ENCODE peak calls at places on chromosome 9, in five cellular contexts. Z is omental fat pad, T is tibial nerve, G is retinal pigment epithelial cell, X is prostate gland. J is an unnamed sample.

GRCh38 chr9:97749928-97750327 is 52.8 kb upstream of the XPA start:
- DNase-seq in T (no peak), X (no peak), G (no peak), Z (no peak), J (no peak)

GRCh38 chr9:129384138-129384886 is 206.3 kb upstream of the IER5L start:
- DNase-seq in T (no peak), Z (no peak), G (no peak), X (no peak), J (no peak)

GRCh38 chr9:20188616-20189212 is 399.9 kb upstream of the SLC24A2 start:
- DNase-seq in G (no peak), T (no peak), X (no peak), Z (no peak), J (no peak)

GRCh38 chr9:104858271-104858670 is 69.7 kb downstream of the ABCA1 start:
- DNase-seq in Z (no peak), G (no peak), X (no peak), T (no peak), J (no peak)

GRCh38 chr9:137969008-137969407 is 91.4 kb downstream of the CACNA1B start:
- DNase-seq in X (no peak), G (no peak), Z (no peak), T (no peak), J (peak)

GRCh38 chr9:137606005-137606601 is 617 bp downstream of the ARRDC1 start:
- DNase-seq in T (no peak), Z (no peak), G (no peak), X (no peak), J (peak)

GRCh38 chr9:104748359-104749031 is 1.0 kb downstream of the NIPSNAP3A start:
- DNase-seq in Z (no peak), G (no peak), X (no peak), T (no peak), J (no peak)

GRCh38 chr9:137721479-137721878 is 102.7 kb downstream of the EHMT1 start:
- DNase-seq in G (no peak), T (no peak), X (no peak), Z (no peak), J (no peak)

GRCh38 chr9:70594546-70594945 is 180.1 kb upstream of the KLF9 start:
- DNase-seq in T (no peak), X (no peak), Z (no peak), G (no peak), J (no peak)

GRCh38 chr9:83167126-83167525 is 104.2 kb upstream of the RASEF start:
- DNase-seq in G (no peak), X (no peak), Z (no peak), T (no peak), J (no peak)

GRCh38 chr9:2262809-2263510 is 247.8 kb downstream of the SMARCA2 start:
- DNase-seq in T (no peak), G (no peak), Z (no peak), X (no peak), J (no peak)

GRCh38 chr9:126536131-126536530 is 77.6 kb upstream of the LMX1B start:
- DNase-seq in T (no peak), X (no peak), Z (no peak), G (no peak), J (no peak)

GRCh38 chr9:128494108-128494742 is 10.3 kb upstream of the GLE1 start:
- DNase-seq in T (peak), Z (peak), G (no peak), X (peak), J (peak)

GRCh38 chr9:599933-600461 is 241.5 kb upstream of the DMRT1 start:
- DNase-seq in Z (no peak), X (no peak), T (no peak), G (no peak), J (no peak)

GRCh38 chr9:36855443-36856315 is 178.4 kb downstream of the PAX5 start:
- DNase-seq in X (no peak), G (no peak), T (no peak), Z (no peak), J (no peak)

GRCh38 chr9:114283551-114284111 is 39.3 kb upstream of the ORM1 start:
- DNase-seq in Z (peak), X (no peak), T (no peak), G (no peak), J (peak)

GRCh38 chr9:107067715-107068416 is 204.9 kb downstream of the ZNF462 start:
- DNase-seq in Z (no peak), X (peak), G (no peak), T (no peak), J (no peak)

GRCh38 chr9:137759117-137759516 is 118.5 kb upstream of the CACNA1B start:
- DNase-seq in T (no peak), X (no peak), Z (no peak), G (no peak), J (no peak)

GRCh38 chr9:97993000-97993399 is 9.9 kb downstream of the ANP32B start:
- DNase-seq in T (no peak), X (no peak), Z (no peak), G (no peak), J (no peak)

GRCh38 chr9:98971168-98971914 is 27.6 kb downstream of the COL15A1 start:
- DNase-seq in T (no peak), X (no peak), G (peak), Z (no peak), J (no peak)

GRCh38 chr9:120386390-120387131 is 193.4 kb downstream of the CDK5RAP2 start:
- DNase-seq in T (no peak), X (peak), Z (no peak), G (no peak), J (no peak)
- TF ChIP-seq CTCF in T (no peak), X (no peak), Z (no peak), G (no peak), J (no peak)

GRCh38 chr9:134306583-134307222 is 19.6 kb upstream of the RXRA start:
- DNase-seq in G (no peak), T (no peak), Z (no peak), X (no peak), J (peak)
- TF ChIP-seq CTCF in G (no peak), T (no peak), Z (no peak), X (no peak), J (no peak)

GRCh38 chr9:9003184-9003583 is 1203.6 kb upstream of the DMAC1 start:
- DNase-seq in T (no peak), G (no peak), X (no peak), Z (no peak), J (no peak)

DNA sequence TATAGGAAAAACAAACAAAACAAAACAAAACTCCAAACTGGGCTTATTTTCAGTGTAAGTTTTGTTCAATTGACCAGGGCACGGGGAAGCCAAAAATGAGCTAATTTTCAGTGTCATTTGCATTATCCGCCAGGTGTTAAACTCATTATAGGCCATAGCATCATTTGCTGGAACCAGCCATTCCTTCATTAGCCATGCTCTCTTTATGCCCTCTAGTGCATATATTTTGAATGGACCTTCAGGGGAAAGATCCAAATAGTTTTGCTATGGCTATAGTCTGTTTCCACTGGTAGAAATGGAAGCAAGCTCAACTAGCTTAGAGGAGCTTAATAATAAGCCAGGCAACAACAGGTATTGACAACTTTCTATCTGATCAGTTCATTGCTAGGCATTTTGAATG is 1205.3 kb upstream of the DMAC1 start:
- DNase-seq in T (no peak), Z (no peak), G (no peak), X (no peak), J (no peak)
- TF ChIP-seq CTCF in T (no peak), Z (no peak), G (peak), X (no peak), J (no peak)

DNA sequence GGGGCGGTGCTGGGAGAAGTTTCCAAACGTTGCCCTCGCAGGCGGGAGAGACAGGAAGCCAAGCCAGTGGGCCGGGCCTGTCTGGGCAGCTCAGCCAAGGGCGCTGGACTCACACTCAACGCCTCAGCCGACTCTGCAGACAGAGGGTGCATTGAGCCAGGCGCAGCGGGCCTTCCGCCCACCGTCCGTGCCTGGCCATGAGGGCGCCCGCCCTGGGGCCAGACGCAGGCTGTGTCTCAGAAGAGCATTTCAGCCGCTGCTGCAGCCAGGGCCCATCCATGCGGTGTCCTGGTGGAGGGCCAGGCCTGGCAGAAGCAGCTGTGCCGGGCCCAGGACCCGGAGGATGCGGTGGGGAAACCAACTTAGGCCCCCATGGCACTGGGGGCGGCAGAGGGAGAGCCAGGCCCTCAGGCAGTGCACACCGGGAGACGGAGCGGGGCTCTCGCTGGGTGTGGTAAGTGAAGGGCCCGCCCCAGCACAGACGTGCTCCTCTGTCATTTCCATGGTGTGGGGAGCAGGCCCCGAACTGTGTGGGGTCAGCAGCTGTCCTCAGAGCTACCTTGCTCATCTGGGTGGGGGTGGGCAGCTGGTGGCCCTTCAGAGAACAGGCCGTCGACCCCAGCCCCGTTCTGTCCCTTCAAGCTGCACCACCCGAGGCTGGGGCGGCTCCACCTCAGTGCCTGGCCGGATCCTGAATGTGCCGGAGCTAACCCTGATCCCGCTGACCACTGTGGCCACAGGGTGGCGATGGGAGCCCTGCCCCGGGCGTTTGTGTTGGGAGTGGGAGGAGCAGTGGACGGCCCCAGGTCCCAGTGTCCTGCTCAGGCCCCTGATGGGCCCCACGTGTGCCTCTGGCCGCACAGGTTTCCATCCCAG is 18.0 kb downstream of the DNLZ start:
- DNase-seq in T (peak), Z (no peak), X (no peak), G (no peak), J (no peak)
- TF ChIP-seq CTCF in T (peak), Z (no peak), X (no peak), G (peak), J (peak)

GRCh38 chr9:16266648-16267276 is 603.7 kb downstream of the BNC2 start:
- DNase-seq in Z (no peak), G (no peak), T (no peak), X (no peak), J (no peak)

GRCh38 chr9:16271967-16272366 is 598.5 kb downstream of the BNC2 start:
- DNase-seq in G (no peak), X (no peak), Z (no peak), T (no peak), J (no peak)

GRCh38 chr9:16267336-16268036 is 603.0 kb downstream of the BNC2 start:
- DNase-seq in Z (no peak), T (no peak), X (peak), G (no peak), J (no peak)

GRCh38 chr9:16265671-16266070 is 604.8 kb downstream of the BNC2 start:
- DNase-seq in G (no peak), Z (no peak), T (no peak), X (no peak), J (no peak)

GRCh38 chr9:16268037-16269010 is 602.1 kb downstream of the BNC2 start:
- DNase-seq in Z (no peak), G (no peak), T (no peak), X (no peak), J (no peak)
- TF ChIP-seq CTCF in Z (no peak), G (no peak), T (no peak), X (no peak), J (no peak)

GRCh38 chr9:123687246-123687721 is 242.6 kb downstream of the DENND1A start:
- DNase-seq in X (no peak), Z (no peak), T (no peak), G (no peak), J (no peak)

GRCh38 chr9:123686131-123686848 is 243.6 kb downstream of the DENND1A start:
- DNase-seq in T (no peak), Z (no peak), X (peak), G (peak), J (no peak)

GRCh38 chr9:123686849-123687233 is 243.1 kb downstream of the DENND1A start:
- DNase-seq in X (no peak), Z (no peak), T (no peak), G (no peak), J (no peak)

GRCh38 chr9:123684393-123685149 is 245.4 kb downstream of the DENND1A start:
- DNase-seq in Z (no peak), G (no peak), T (no peak), X (no peak), J (no peak)

GRCh38 chr9:123685489-123686083 is 244.3 kb downstream of the DENND1A start:
- DNase-seq in T (no peak), Z (no peak), X (no peak), G (no peak), J (no peak)
- TF ChIP-seq CTCF in T (no peak), Z (no peak), X (no peak), G (no peak), J (no peak)

J was measured in suprapubic skin.